ENCODE peak calls at places on chromosomes 2 and 18, in nine cellular contexts. R, B, E, J, P, Z, T, I and Y are unnamed samples.

GRCh38 chr2:117828870-117829269 is 14.4 kb downstream of the DDX18 start:
- DNase-seq in E (no peak), J (no peak), P (no peak), R (no peak), I (no peak), Z (no peak), B (no peak), T (no peak), Y (no peak)

GRCh38 chr2:79437416-79438281 is 75.2 kb upstream of the CTNNA2 start:
- DNase-seq in T (no peak), J (no peak), Z (no peak), B (no peak), P (no peak), R (no peak), I (no peak), E (no peak), Y (no peak)

GRCh38 chr2:44715671-44716077 is 225.8 kb upstream of the SIX3 start:
- DNase-seq in R (no peak), I (peak), J (peak), E (no peak), P (peak), T (peak), B (peak), Z (peak), Y (no peak)

GRCh38 chr2:127106457-127106997 is 427 bp downstream of the BIN1 start:
- DNase-seq in Z (no peak), J (peak), I (no peak), B (no peak), P (no peak), R (no peak), T (no peak), E (peak), Y (peak)

GRCh38 chr2:28327963-28328922 is 64.4 kb upstream of the FOSL2 start:
- DNase-seq in P (no peak), I (peak), Z (peak), R (no peak), B (no peak), T (no peak), E (no peak), J (peak), Y (no peak)

GRCh38 chr18:75365230-75365629 is 62.3 kb downstream of the SMIM21 start:
- DNase-seq in R (no peak), P (no peak), Z (no peak), J (no peak), I (no peak), T (no peak), B (no peak), E (no peak), Y (no peak)

GRCh38 chr2:56476509-56477071 is 292.8 kb downstream of the CCDC85A start:
- DNase-seq in E (no peak), R (no peak), B (no peak), I (no peak), J (no peak), T (no peak), Z (no peak), P (no peak), Y (no peak)

GRCh38 chr2:201797175-201797840 is 9.0 kb upstream of the CDK15 start:
- DNase-seq in P (no peak), J (peak), B (no peak), T (no peak), Z (no peak), R (no peak), E (no peak), I (peak), Y (no peak)

GRCh38 chr18:59344990-59345389 is 14.1 kb downstream of the LMAN1 start:
- DNase-seq in P (no peak), I (no peak), E (no peak), B (no peak), Z (no peak), T (no peak), J (no peak), R (no peak), Y (no peak)

GRCh38 chr2:215479536-215480240 is 43.8 kb upstream of the FN1 start:
- DNase-seq in J (no peak), T (no peak), E (no peak), I (no peak), R (no peak), P (no peak), Z (no peak), B (peak), Y (no peak)

GRCh38 chr2:190113000-190113399 is 50.5 kb upstream of the MSTN start:
- DNase-seq in E (no peak), R (no peak), Z (no peak), T (no peak), J (no peak), P (no peak), I (no peak), B (no peak), Y (no peak)

DNA sequence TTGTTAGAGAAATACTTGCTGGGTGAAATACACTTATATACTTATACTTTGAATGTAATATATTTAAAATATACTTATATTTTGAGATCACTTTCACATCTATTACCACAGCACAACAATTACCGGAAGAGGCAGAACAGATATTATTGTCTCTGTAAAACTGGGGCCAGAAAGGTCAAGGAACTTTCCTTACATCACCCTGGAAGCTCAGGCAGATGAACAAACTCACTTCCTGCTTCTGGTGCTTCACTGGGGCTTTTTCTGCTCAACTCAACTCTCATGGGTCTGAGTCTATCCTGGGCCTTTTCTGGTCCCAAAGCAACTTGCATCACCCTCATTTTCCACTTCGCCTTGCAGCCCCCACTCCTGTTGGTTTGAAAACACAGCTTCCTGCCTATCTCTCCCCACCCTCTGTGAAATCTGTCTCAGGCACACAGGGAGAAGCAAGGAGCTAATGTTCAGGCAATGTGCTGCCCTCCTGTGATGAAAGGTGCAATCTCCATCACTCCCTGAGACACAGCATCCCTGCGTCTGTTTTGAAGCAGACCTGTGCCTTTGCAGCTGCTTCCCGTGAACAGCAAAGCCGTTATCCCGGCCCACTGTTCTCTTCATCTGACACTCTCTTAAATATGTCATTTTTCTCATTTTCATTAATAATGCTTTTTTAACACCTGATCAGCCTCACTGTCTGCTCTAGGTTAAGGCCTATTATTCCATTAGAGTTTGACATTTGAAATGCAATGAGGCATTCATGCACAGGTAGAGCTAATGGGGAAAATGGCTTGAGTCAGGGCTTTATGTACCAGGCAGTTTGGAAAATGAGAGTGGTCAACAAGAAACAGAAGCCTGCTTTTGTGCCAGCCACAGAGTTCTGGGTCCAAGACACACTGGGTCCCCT is 251.9 kb upstream of the CHAC2 start:
- DNase-seq in R (no peak), B (peak), Z (peak), I (no peak), T (no peak), J (peak), P (no peak), E (no peak), Y (no peak)
- TF ChIP-seq CTCF in R (peak), B (peak), Z (no peak), I (no peak), T (no peak), J (no peak), P (no peak), E (no peak), Y (no peak)

GRCh38 chr2:108594982-108595464 is 60.8 kb downstream of the LIMS1 start:
- DNase-seq in R (no peak), B (no peak), J (peak), Z (peak), P (peak), E (no peak), T (no peak), I (peak), Y (no peak)

GRCh38 chr2:108591163-108591562 is 56.9 kb downstream of the LIMS1 start:
- DNase-seq in P (no peak), T (no peak), Z (peak), E (no peak), I (no peak), B (no peak), R (no peak), J (no peak), Y (no peak)

GRCh38 chr2:108589786-108590185 is 55.5 kb downstream of the LIMS1 start:
- DNase-seq in R (no peak), P (no peak), I (no peak), E (no peak), B (no peak), Z (no peak), J (no peak), T (no peak), Y (no peak)

GRCh38 chr2:108594132-108594981 is 60.1 kb downstream of the LIMS1 start:
- DNase-seq in E (no peak), R (no peak), Z (peak), J (peak), I (peak), P (peak), T (no peak), B (no peak), Y (no peak)

GRCh38 chr2:108593547-108594098 is 59.4 kb downstream of the LIMS1 start:
- DNase-seq in P (no peak), E (no peak), T (no peak), J (peak), Z (no peak), I (peak), R (no peak), B (no peak), Y (no peak)
- TF ChIP-seq CTCF in P (peak), E (no peak), T (peak), J (peak), Z (no peak), I (peak), R (peak), B (peak), Y (no peak)

GRCh38 chr2:207144191-207144795 is 21.5 kb downstream of the KLF7 start:
- DNase-seq in T (no peak), J (no peak), I (no peak), P (peak), R (no peak), E (no peak), B (no peak), Z (no peak), Y (no peak)

GRCh38 chr2:207143474-207144190 is 22.1 kb downstream of the KLF7 start:
- DNase-seq in P (peak), E (no peak), T (no peak), Z (peak), I (peak), B (peak), J (no peak), R (peak), Y (peak)

GRCh38 chr2:207143131-207143473 is 22.6 kb downstream of the KLF7 start:
- DNase-seq in I (no peak), R (no peak), Z (no peak), J (no peak), E (no peak), P (no peak), B (no peak), T (no peak), Y (no peak)

GRCh38 chr2:207141381-207141780 is 24.4 kb downstream of the KLF7 start:
- DNase-seq in I (peak), Z (no peak), J (no peak), R (no peak), P (no peak), E (no peak), B (no peak), T (no peak), Y (no peak)

DNA sequence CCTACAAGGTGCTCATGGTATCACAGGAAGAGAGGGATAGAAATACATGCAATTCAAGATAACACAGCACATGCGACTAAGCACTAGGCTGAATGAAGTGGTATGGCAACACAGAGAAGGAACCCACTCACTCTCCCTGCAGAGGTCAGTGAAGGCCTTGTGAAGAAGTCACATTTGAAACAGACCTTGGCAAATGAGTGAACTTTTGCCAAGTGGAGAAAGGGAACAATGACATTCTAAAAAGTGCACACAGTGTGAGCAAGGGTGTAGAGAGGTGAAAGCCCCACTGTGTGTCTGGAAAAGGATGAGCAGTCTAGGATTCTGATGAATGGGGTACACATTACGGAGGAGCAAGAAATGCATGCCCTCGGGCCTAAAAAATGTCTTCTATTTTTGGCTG is 23.3 kb downstream of the KLF7 start:
- DNase-seq in P (peak), J (no peak), R (no peak), E (peak), T (no peak), B (no peak), I (peak), Z (peak), Y (no peak)
- TF ChIP-seq CTCF in P (peak), J (no peak), R (peak), E (no peak), T (no peak), B (peak), I (peak), Z (peak), Y (no peak)

GRCh38 chr18:77702686-77703085 is 453.0 kb downstream of the GALR1 start:
- DNase-seq in B (no peak), I (peak), J (peak), P (peak), E (no peak), T (peak), R (no peak), Z (peak), Y (no peak)
- TF ChIP-seq CTCF in B (peak), I (no peak), J (no peak), P (peak), E (no peak), T (peak), R (no peak), Z (peak), Y (no peak)

GRCh38 chr2:107932483-107932882 is 53.8 kb upstream of the SLC5A7 start:
- DNase-seq in B (no peak), T (no peak), Z (no peak), I (no peak), E (no peak), R (no peak), J (no peak), P (no peak), Y (no peak)

GRCh38 chr2:107932986-107933385 is 53.3 kb upstream of the SLC5A7 start:
- DNase-seq in T (no peak), J (peak), E (no peak), R (no peak), B (no peak), Z (no peak), P (peak), I (peak), Y (no peak)

DNA sequence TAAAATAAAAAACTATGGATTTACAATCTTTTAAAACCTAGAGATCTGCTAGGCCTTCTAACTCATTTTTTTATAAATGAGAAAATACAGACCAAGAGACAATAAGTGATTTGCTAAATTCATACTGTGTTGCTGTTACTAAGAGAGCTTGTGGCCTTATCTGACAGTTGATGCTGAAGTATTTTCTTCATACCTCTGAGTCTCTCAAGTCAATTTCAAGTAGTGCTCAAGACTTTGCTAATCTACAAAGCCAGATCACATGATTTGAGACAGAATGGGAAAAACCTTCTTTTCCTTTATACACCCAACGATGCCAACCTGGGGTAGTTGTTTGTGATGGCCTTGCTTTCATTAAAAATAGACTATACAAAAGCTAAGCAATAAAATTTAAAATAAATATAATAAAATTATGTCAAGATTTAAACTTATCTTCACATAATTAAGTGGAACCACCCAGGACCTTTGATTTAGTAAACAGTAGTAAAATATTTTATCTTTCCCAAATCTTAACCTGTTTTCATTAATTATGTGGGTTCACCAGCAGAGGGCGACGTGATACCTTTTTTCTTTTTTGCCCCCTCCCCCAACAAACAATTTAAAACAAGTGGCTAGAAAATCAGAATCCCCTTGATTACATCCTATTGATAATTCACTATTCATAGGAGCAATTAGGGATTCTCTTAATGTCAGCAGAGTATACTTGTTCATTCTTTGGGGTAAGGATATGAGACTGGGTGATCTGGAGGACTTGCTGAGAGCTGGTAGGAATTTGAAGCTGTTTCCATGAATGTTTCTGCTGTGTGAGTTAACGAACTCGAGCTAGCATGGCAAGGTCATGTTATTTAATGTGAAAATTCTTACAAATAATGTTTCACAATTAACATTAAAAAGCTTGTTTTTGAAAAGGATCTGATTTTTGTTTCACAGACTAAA is 49.6 kb upstream of the SLC5A7 start:
- DNase-seq in I (no peak), T (no peak), J (no peak), P (peak), R (no peak), E (no peak), Z (peak), B (no peak), Y (no peak)
- TF ChIP-seq CTCF in I (peak), T (peak), J (peak), P (peak), R (peak), E (no peak), Z (peak), B (peak), Y (peak)

DNA sequence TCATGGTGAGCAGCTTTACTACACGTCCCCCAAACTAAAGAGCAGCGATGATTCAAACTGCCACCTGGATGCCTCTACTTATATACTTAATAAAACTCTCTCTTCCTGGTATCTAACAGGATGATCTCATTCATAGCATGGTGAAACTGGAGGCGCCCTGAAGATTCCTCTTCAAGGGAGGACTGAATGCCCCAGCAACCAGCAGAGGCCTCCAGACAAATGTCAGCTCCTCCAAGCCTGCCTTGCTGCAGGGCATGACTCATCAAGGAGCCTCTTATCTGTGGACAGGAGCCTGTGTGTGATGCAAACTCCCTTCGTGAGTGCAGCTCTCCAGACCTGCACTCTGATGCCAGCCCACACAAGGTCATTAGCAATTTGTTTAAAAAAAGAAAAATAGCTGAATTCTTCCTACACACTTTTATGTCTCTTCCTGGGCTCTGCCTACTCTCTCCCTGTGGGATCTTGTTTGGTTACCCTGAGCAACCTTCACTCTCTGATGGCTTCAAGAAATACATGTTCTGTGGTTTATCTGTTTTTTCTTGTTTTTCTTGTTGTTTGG is 30.2 kb downstream of the LONRF2 start:
- DNase-seq in T (no peak), I (peak), P (no peak), B (peak), R (no peak), E (no peak), J (peak), Z (peak), Y (peak)
- TF ChIP-seq CTCF in T (no peak), I (no peak), P (no peak), B (no peak), R (no peak), E (no peak), J (peak), Z (no peak), Y (no peak)

GRCh38 chr2:142984657-142985056 is 107.2 kb downstream of the KYNU start:
- DNase-seq in E (no peak), I (no peak), B (no peak), J (no peak), T (no peak), P (no peak), R (no peak), Z (no peak), Y (no peak)

GRCh38 chr2:142983174-142983573 is 105.7 kb downstream of the KYNU start:
- DNase-seq in R (no peak), Z (peak), B (no peak), E (no peak), T (no peak), I (no peak), P (no peak), J (no peak), Y (no peak)

GRCh38 chr2:142981069-142981378 is 103.6 kb downstream of the KYNU start:
- DNase-seq in P (no peak), Z (no peak), B (no peak), R (no peak), I (no peak), E (no peak), T (no peak), J (no peak), Y (no peak)

GRCh38 chr2:142975239-142975638 is 97.8 kb downstream of the KYNU start:
- DNase-seq in R (no peak), P (no peak), I (no peak), J (no peak), E (no peak), Z (no peak), B (no peak), T (no peak), Y (no peak)

DNA sequence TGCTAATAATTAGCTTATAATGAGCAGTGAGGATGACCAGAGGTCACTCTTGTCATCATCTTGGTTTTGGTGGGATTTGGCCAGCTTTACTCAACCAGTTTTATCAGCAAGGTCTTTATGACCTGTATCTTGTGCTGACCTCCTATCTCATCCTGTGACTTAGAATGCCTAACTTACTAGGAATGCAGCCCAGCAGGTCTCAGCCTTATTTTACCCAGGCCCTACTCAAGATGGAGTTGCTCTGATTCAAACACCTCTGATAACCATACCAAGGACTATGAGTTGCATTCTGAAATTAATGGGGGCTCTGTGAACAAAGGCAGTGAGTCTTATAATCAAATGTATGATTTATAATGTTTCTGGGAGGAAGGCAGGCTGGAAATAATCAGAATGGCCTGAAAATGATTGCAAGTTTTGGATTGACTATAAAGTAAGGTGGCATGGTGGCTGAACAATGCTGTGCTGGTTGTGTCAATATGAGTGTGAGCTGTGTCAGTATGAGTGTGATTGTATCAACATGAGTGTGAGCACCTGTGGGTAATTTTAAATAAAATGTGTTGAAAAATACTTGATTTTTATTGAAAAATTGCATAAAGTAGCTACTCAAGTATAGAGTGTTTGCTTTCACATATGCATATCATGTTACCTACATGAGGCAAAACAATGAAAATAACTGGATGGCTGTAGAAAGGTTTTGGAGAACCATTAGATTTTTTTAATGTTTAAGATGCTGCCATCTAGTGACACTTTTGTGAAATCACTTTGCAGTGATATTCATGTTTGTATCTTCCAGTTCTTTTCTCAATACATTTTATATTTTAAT is 103.0 kb downstream of the KYNU start:
- DNase-seq in J (peak), I (peak), E (peak), B (no peak), P (peak), T (peak), R (no peak), Z (peak), Y (no peak)
- TF ChIP-seq CTCF in J (peak), I (peak), E (peak), B (peak), P (peak), T (peak), R (peak), Z (peak), Y (peak)

GRCh38 chr2:38835015-38835601 is 40.6 kb downstream of the DHX57 start:
- DNase-seq in B (no peak), P (peak), I (peak), R (no peak), Z (peak), T (peak), E (no peak), J (peak), Y (no peak)
- TF ChIP-seq CTCF in B (peak), P (peak), I (peak), R (peak), Z (peak), T (peak), E (peak), J (peak), Y (peak)